ENCODE peak calls at places on chromosomes 4 and X, in nine cellular contexts. L is natural killer cell, C is activated T-helper 1 cell treated with Interleukin-2 at 50 U/mL for 16 hours, Y is RCC 7860, E is GM04503, Q is germinal center, M is progenitor cell of endocrine pancreas, X is Kasumi-1, O is kidney glomerular epithelial cell. P is an unnamed sample.

GRCh38 chr4:7763788-7764187 is 175.9 kb downstream of the AFAP1 start:
- DNase-seq in L (no peak), C (no peak), Y (peak; percentile 50), E (no peak), Q (no peak), M (no peak), X (no peak), O (peak; percentile 22), P (no peak)

GRCh38 chrX:148049441-148049840 is 68.3 kb downstream of the FMR1NB start:
- DNase-seq in L (no peak), C (no peak), Y (no peak), E (no peak), Q (peak; percentile 13), M (no peak), X (peak; percentile 24), O (peak; percentile 2), P (peak; percentile 11)

GRCh38 chrX:12580548-12580947 is 210.7 kb upstream of the PRPS2 start:
- DNase-seq in L (no peak), C (no peak), Y (no peak), E (no peak), Q (no peak), M (no peak), X (no peak), O (no peak), P (no peak)

GRCh38 chrX:64394059-64394873 is 986 bp downstream of the MTMR8 start:
- DNase-seq in L (no peak), C (no peak), Y (no peak), E (no peak), Q (no peak), M (no peak), X (no peak), O (no peak), P (no peak)

GRCh38 chr4:28709821-28710330 is 1849.2 kb downstream of the STIM2 start:
- DNase-seq in L (no peak), C (no peak), Y (no peak), E (no peak), Q (no peak), M (no peak), X (no peak), O (no peak), P (no peak)

GRCh38 chr4:70802923-70803605 is 36.6 kb downstream of the GRSF1 start:
- DNase-seq in L (no peak), C (no peak), Y (no peak), E (no peak), Q (no peak), M (no peak), X (no peak), O (peak; percentile 1), P (no peak)

GRCh38 chrX:107878106-107878505 is 52.4 kb downstream of the MID2 start:
- DNase-seq in L (no peak), C (no peak), Y (no peak), E (no peak), Q (no peak), M (no peak), X (no peak), O (no peak), P (no peak)

GRCh38 chr4:172411180-172411579 is 598.0 kb downstream of the GALNTL6 start:
- DNase-seq in L (no peak), C (no peak), Y (no peak), E (no peak), Q (no peak), M (no peak), X (no peak), O (no peak), P (no peak)

GRCh38 chr4:27123050-27123768 is 262.6 kb downstream of the STIM2 start:
- DNase-seq in L (no peak), C (no peak), Y (no peak), E (no peak), Q (no peak), M (no peak), X (no peak), O (no peak), P (no peak)

GRCh38 chrX:107025538-107025937 is 25.5 kb upstream of the MORC4 start:
- DNase-seq in L (no peak), C (no peak), Y (peak; percentile 22), E (no peak), Q (peak; percentile 2), M (no peak), X (peak; percentile 28), O (peak; percentile 4), P (peak; percentile 20)

GRCh38 chr4:84920591-84920990 is 45.9 kb downstream of the WDFY3 start:
- DNase-seq in L (no peak), C (no peak), Y (peak; percentile 25), E (peak; percentile 43), Q (no peak), M (no peak), X (peak; percentile 38), O (peak; percentile 38), P (peak; percentile 51)

GRCh38 chrX:94053575-94053974 is 379.6 kb downstream of the FAM133A start:
- DNase-seq in L (no peak), C (no peak), Y (peak; percentile 4), E (no peak), Q (no peak), M (no peak), X (no peak), O (peak; percentile 1), P (no peak)

P was measured in AG20443.